ENCODE peak calls at places on chromosomes 11 and 22, in four cellular contexts. P is astrocyte, R is tibial nerve, M is bronchial epithelial cell. X is an unnamed sample. For H3K36me3, the result is how much of the 10 kb centered on the place peaks cover.

GRCh38 chr11:77035580-77035979 is 1.4 kb downstream of the B3GNT6 start:
- DNase-seq in P (no peak), R (no peak), M (peak), X (no peak)

GRCh38 chr11:28963189-28963588 is 855.0 kb downstream of the METTL15 start:
- DNase-seq in P (peak), R (no peak), M (peak), X (no peak)

GRCh38 chr11:75760710-75761493 is 7.7 kb upstream of the DGAT2 start:
- DNase-seq in P (peak), R (no peak), M (peak), X (no peak)

GRCh38 chr11:109853156-109853776 is 239.9 kb upstream of the ZC3H12C start:
- DNase-seq in P (peak), R (no peak), M (peak), X (no peak)

GRCh38 chr11:78952866-78953265 is 378.2 kb upstream of the NARS2 start:
- DNase-seq in P (no peak), R (no peak), M (no peak), X (no peak)

GRCh38 chr11:11966354-11966741 is 42.1 kb downstream of the DKK3 start:
- DNase-seq in P (no peak), R (no peak), M (no peak), X (no peak)

GRCh38 chr22:20028855-20029549 is 8.1 kb downstream of the TANGO2 start:
- DNase-seq in P (no peak), R (no peak), M (no peak), X (no peak)

GRCh38 chr11:115471367-115471766 is 32.8 kb downstream of the CADM1 start:
- DNase-seq in P (peak), R (no peak), M (peak), X (no peak)

GRCh38 chr11:6882747-6883146 is 6.3 kb downstream of the OR10A4 start:
- DNase-seq in P (no peak), R (no peak), M (no peak), X (no peak)

GRCh38 chr11:12981879-12982531 is 27.1 kb upstream of the RASSF10 start:
- DNase-seq in P (no peak), R (no peak), M (peak), X (no peak)

GRCh38 chr11:125593113-125593761 is 585 bp downstream of the STT3A start:
- DNase-seq in P (peak), R (no peak), M (peak), X (peak)

GRCh38 chr11:114340311-114341131 is 44.3 kb downstream of the NNMT start:
- DNase-seq in P (peak), R (peak), M (peak), X (no peak)

GRCh38 chr11:77080643-77081210 is 14.0 kb downstream of the CAPN5 start:
- DNase-seq in P (peak), R (no peak), M (no peak), X (no peak)

GRCh38 chr11:30046211-30046945 is 29.5 kb upstream of the KCNA4 start:
- DNase-seq in P (no peak), R (no peak), M (no peak), X (no peak)

GRCh38 chr11:45930031-45930794 is 7.8 kb downstream of the LARGE2 start:
- DNase-seq in P (no peak), R (no peak), M (peak), X (no peak)

GRCh38 chr11:20544536-20545237 is 54.7 kb upstream of the SLC6A5 start:
- DNase-seq in P (no peak), R (no peak), M (no peak), X (no peak)

GRCh38 chr11:32472226-32472625 is 36.9 kb upstream of the WT1 start:
- DNase-seq in P (no peak), R (no peak), M (no peak), X (no peak)

GRCh38 chr11:102345923-102346322 is 1.1 kb upstream of the BIRC2 start:
- DNase-seq in P (peak), R (no peak), M (peak), X (no peak)

GRCh38 chr22:37909756-37910155 is 3.7 kb downstream of the MICALL1 start:
- DNase-seq in P (no peak), R (no peak), M (no peak), X (no peak)

GRCh38 chr11:125162743-125163142 is 1.8 kb upstream of the PKNOX2 start:
- DNase-seq in P (no peak), R (no peak), M (no peak), X (no peak)

GRCh38 chr22:23066200-23067022 is 3.9 kb upstream of the GNAZ start:
- DNase-seq in P (no peak), R (no peak), M (no peak), X (peak)

GRCh38 chr22:41647771-41648170 is 26.7 kb downstream of the XRCC6 start:
- DNase-seq in P (no peak), R (no peak), M (no peak), X (no peak)

GRCh38 chr22:44314425-44315067 is 1.8 kb upstream of the SHISAL1 start:
- DNase-seq in P (no peak), R (no peak), M (no peak), X (no peak)

DNA sequence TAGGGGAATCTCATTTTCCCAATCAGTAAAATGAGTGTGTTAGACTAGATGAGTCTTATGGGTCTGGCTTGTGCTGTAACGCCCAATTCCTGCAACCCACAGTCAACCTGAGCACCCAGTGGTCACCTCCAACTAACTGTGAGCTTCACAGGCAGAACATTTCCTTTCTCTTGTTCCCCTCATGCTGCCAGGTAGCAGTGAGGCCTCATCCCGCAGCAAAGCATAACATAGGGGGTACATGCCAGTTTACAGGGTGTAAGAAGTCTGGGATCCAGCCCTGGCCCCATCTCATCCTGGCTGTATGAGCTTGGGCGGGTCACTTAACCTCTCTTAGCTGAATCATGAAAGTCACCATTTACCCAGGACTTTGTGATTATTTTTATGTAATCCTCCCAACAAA is 3.7 kb downstream of the EFEMP2 start:
- DNase-seq in P (no peak), R (no peak), M (no peak), X (no peak)
- H3K36me3 ChIP-seq in P (under half), R (under half), M (under half), X (under half)

GRCh38 chr11:36478700-36479329 is 31.3 kb downstream of the TRAF6 start:
- DNase-seq in P (no peak), R (peak), M (peak), X (no peak)
- H3K36me3 ChIP-seq in P (under half), R (under half), M (under half), X (under half)

GRCh38 chr22:30021881-30022619 is 58.2 kb upstream of the HORMAD2 start:
- DNase-seq in P (no peak), R (no peak), M (no peak), X (no peak)
- H3K36me3 ChIP-seq in P (under half), R (under half), M (under half), X (half or more)

GRCh38 chr11:74736031-74736430 is 4.8 kb upstream of the CHRDL2 start:
- DNase-seq in P (no peak), R (no peak), M (no peak), X (no peak)
- H3K36me3 ChIP-seq in P (under half), R (under half), M (under half), X (under half)

GRCh38 chr22:47767403-47767802 is 1005.0 kb downstream of the TBC1D22A start:
- DNase-seq in P (no peak), R (no peak), M (peak), X (no peak)
- H3K36me3 ChIP-seq in P (under half), R (under half), M (under half), X (under half)

GRCh38 chr22:17873804-17874203 is 99.5 kb upstream of the BID start:
- DNase-seq in P (no peak), R (no peak), M (no peak), X (no peak)

GRCh38 chr22:17874231-17874630 is 100.0 kb upstream of the BID start:
- DNase-seq in P (no peak), R (no peak), M (no peak), X (no peak)

GRCh38 chr22:17875631-17876030 is 101.4 kb upstream of the BID start:
- DNase-seq in P (no peak), R (no peak), M (no peak), X (no peak)

GRCh38 chr22:17873116-17873515 is 98.8 kb upstream of the BID start:
- DNase-seq in P (no peak), R (no peak), M (no peak), X (no peak)

DNA sequence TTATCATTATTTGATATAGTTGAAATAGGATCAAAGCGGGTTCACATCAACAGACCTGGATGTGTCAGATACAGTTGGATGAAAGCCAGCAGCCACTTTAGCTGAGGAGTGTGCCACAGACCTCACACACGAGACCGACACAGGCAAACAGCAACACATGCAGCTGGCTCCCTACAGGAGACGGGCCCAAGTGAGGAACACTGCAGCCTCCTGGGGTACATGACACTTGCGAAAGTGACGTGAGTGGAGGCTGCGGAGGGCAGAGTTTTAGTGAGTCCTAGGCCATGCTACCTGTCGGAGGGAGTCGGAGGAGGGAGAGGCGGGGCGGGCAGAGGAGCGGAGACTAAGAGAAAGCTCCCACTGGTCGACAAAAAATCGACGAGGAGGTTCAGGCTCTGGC is 100.9 kb upstream of the BID start:
- DNase-seq in P (no peak), R (no peak), M (no peak), X (no peak)
- H3K36me3 ChIP-seq in P (under half), R (under half), M (under half), X (half or more)

GRCh38 chr11:59641156-59641555 is 25.6 kb upstream of the OSBP start:
- DNase-seq in P (no peak), R (no peak), M (no peak), X (no peak)
- H3K36me3 ChIP-seq in P (half or more), R (under half), M (under half), X (half or more)

DNA sequence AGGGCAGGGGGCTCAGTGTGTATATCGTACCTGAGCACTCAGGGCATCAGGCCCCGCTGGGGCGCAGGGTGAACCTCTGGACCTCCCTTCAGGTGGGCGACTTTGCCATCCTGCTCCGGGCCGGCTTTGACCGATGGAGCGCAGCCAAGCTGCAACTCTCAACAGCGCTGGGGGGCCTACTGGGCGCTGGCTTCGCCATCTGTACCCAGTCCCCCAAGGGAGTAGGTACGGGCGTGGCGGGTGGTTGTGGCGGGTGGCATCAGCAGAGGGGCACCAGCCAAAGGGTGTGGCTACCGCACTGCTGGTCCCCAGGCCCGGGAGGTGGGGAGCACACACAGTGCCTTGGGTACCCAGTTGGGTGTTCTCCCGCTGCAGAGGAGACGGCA is 6.3 kb downstream of the SLC39A13 start:
- DNase-seq in P (no peak), R (no peak), M (no peak), X (peak)
- H3K36me3 ChIP-seq in P (under half), R (under half), M (under half), X (half or more)

GRCh38 chr11:57301711-57302423 is 22.9 kb downstream of the TNKS1BP1 start:
- DNase-seq in P (no peak), R (no peak), M (no peak), X (no peak)

GRCh38 chr11:57300785-57301184 is 24.0 kb downstream of the TNKS1BP1 start:
- DNase-seq in P (no peak), R (no peak), M (no peak), X (no peak)

GRCh38 chr11:57303280-57303989 is 21.3 kb downstream of the TNKS1BP1 start:
- DNase-seq in P (no peak), R (no peak), M (no peak), X (no peak)

GRCh38 chr11:57303990-57304579 is 20.7 kb downstream of the TNKS1BP1 start:
- DNase-seq in P (peak), R (no peak), M (peak), X (peak)

DNA sequence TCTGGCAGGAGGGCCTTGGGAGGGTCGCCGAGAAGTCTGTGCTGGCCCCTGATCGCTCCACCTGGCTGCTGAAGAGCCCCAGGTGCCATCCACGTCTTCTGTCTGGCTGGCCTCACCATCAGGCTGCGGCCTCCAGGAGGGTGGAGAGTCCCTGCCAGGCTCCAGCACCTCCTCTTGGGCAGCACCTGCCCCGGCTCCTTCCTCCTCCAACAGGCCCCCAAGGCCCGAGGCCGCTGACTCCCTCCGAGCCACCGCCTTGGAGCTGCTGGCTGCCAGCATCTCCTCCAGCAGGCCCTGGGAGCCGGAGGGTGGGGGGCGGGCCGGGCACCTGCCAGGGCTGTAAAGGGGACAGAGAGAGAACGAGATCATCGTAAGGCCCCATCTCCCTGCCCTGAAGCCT is 22.3 kb downstream of the TNKS1BP1 start:
- DNase-seq in P (no peak), R (no peak), M (no peak), X (no peak)
- H3K36me3 ChIP-seq in P (under half), R (under half), M (half or more), X (half or more)